ENCODE peak calls at places on chromosomes 6 and 20, in six cellular contexts. One of them, this sample, is unnamed.

GRCh38 chr6:30061766-30062458 is 847 bp downstream of the POLR1H start:
- DNase-seq in mesothelial cell of epicardium: no peak
- DNase-seq in CD8-positive, alpha-beta T cell: no peak
- DNase-seq in brain microvascular endothelial cell: no peak
- DNase-seq in AG04450: no peak
- DNase-seq in activated B cell treated with CpG ODN at 0.5 μM for 24 hours: no peak
- DNase-seq in this sample: no peak

GRCh38 chr6:73732845-73733675 is 37.1 kb downstream of the CD109 start:
- DNase-seq in CD8-positive, alpha-beta T cell: peak; percentile 72
- DNase-seq in mesothelial cell of epicardium: peak; percentile 74
- DNase-seq in brain microvascular endothelial cell: peak; percentile 69
- DNase-seq in activated B cell treated with CpG ODN at 0.5 μM for 24 hours: peak; percentile 27
- DNase-seq in AG04450: peak; percentile 53
- DNase-seq in this sample: no peak

GRCh38 chr20:22312744-22313346 is 271.5 kb downstream of the FOXA2 start:
- DNase-seq in brain microvascular endothelial cell: peak; percentile 22
- DNase-seq in CD8-positive, alpha-beta T cell: no peak
- DNase-seq in activated B cell treated with CpG ODN at 0.5 μM for 24 hours: no peak
- DNase-seq in AG04450: peak; percentile 4
- DNase-seq in mesothelial cell of epicardium: peak; percentile 53
- DNase-seq in this sample: no peak

GRCh38 chr6:137490506-137490905 is 3.7 kb downstream of the OLIG3 start:
- DNase-seq in AG04450: no peak
- DNase-seq in CD8-positive, alpha-beta T cell: no peak
- DNase-seq in activated B cell treated with CpG ODN at 0.5 μM for 24 hours: no peak
- DNase-seq in brain microvascular endothelial cell: no peak
- DNase-seq in mesothelial cell of epicardium: no peak
- DNase-seq in this sample: no peak

GRCh38 chr6:2940010-2940850 is 31.1 kb downstream of the SERPINB6 start:
- DNase-seq in CD8-positive, alpha-beta T cell: peak; percentile 74
- DNase-seq in brain microvascular endothelial cell: no peak
- DNase-seq in activated B cell treated with CpG ODN at 0.5 μM for 24 hours: peak; percentile 39
- DNase-seq in mesothelial cell of epicardium: peak; percentile 9
- DNase-seq in AG04450: no peak
- DNase-seq in this sample: no peak

GRCh38 chr20:60341062-60341461 is 382.8 kb downstream of the CDH26 start:
- DNase-seq in AG04450: no peak
- DNase-seq in CD8-positive, alpha-beta T cell: no peak
- DNase-seq in activated B cell treated with CpG ODN at 0.5 μM for 24 hours: no peak
- DNase-seq in brain microvascular endothelial cell: no peak
- DNase-seq in mesothelial cell of epicardium: no peak
- DNase-seq in this sample: no peak

GRCh38 chr6:44800171-44800671 is 412.7 kb downstream of the CDC5L start:
- DNase-seq in mesothelial cell of epicardium: no peak
- DNase-seq in CD8-positive, alpha-beta T cell: no peak
- DNase-seq in activated B cell treated with CpG ODN at 0.5 μM for 24 hours: no peak
- DNase-seq in AG04450: no peak
- DNase-seq in brain microvascular endothelial cell: peak; percentile 69
- DNase-seq in this sample: no peak

GRCh38 chr20:8447262-8448120 is 315.4 kb downstream of the PLCB1 start:
- DNase-seq in CD8-positive, alpha-beta T cell: no peak
- DNase-seq in mesothelial cell of epicardium: no peak
- DNase-seq in activated B cell treated with CpG ODN at 0.5 μM for 24 hours: no peak
- DNase-seq in brain microvascular endothelial cell: no peak
- DNase-seq in AG04450: no peak
- DNase-seq in this sample: no peak

GRCh38 chr6:50305660-50306059 is 255.9 kb upstream of the DEFB112 start:
- DNase-seq in mesothelial cell of epicardium: no peak
- DNase-seq in CD8-positive, alpha-beta T cell: no peak
- DNase-seq in AG04450: no peak
- DNase-seq in brain microvascular endothelial cell: peak; percentile 1
- DNase-seq in activated B cell treated with CpG ODN at 0.5 μM for 24 hours: no peak
- DNase-seq in this sample: no peak

GRCh38 chr6:39999006-39999867 is 65.0 kb upstream of the MOCS1 start:
- DNase-seq in brain microvascular endothelial cell: no peak
- DNase-seq in CD8-positive, alpha-beta T cell: no peak
- DNase-seq in AG04450: no peak
- DNase-seq in mesothelial cell of epicardium: no peak
- DNase-seq in activated B cell treated with CpG ODN at 0.5 μM for 24 hours: no peak
- DNase-seq in this sample: no peak

GRCh38 chr6:296151-297122 is 4.2 kb downstream of the DUSP22 start:
- DNase-seq in mesothelial cell of epicardium: peak; percentile 36
- DNase-seq in activated B cell treated with CpG ODN at 0.5 μM for 24 hours: no peak
- DNase-seq in AG04450: no peak
- DNase-seq in brain microvascular endothelial cell: no peak
- DNase-seq in CD8-positive, alpha-beta T cell: peak; percentile 66
- DNase-seq in this sample: no peak

GRCh38 chr20:53581444-53582311 is 12.0 kb downstream of the ZNF217 start:
- DNase-seq in CD8-positive, alpha-beta T cell: peak; percentile 59
- DNase-seq in mesothelial cell of epicardium: peak; percentile 33
- DNase-seq in brain microvascular endothelial cell: no peak
- DNase-seq in activated B cell treated with CpG ODN at 0.5 μM for 24 hours: no peak
- DNase-seq in AG04450: no peak
- DNase-seq in this sample: no peak

GRCh38 chr20:52190437-52191131 is 995 bp downstream of the ZFP64 start:
- DNase-seq in mesothelial cell of epicardium: peak; percentile 40
- DNase-seq in CD8-positive, alpha-beta T cell: peak; percentile 51
- DNase-seq in brain microvascular endothelial cell: peak; percentile 12
- DNase-seq in AG04450: no peak
- DNase-seq in activated B cell treated with CpG ODN at 0.5 μM for 24 hours: peak; percentile 26
- DNase-seq in this sample: no peak

GRCh38 chr6:47438481-47439347 is 38.9 kb upstream of the CD2AP start:
- DNase-seq in brain microvascular endothelial cell: no peak
- DNase-seq in CD8-positive, alpha-beta T cell: no peak
- DNase-seq in activated B cell treated with CpG ODN at 0.5 μM for 24 hours: no peak
- DNase-seq in AG04450: no peak
- DNase-seq in mesothelial cell of epicardium: no peak
- DNase-seq in this sample: no peak

GRCh38 chr6:132161283-132161682 is 210.1 kb upstream of the CCN2 start:
- DNase-seq in activated B cell treated with CpG ODN at 0.5 μM for 24 hours: no peak
- DNase-seq in CD8-positive, alpha-beta T cell: no peak
- DNase-seq in mesothelial cell of epicardium: no peak
- DNase-seq in AG04450: peak; percentile 33
- DNase-seq in brain microvascular endothelial cell: peak; percentile 75
- DNase-seq in this sample: no peak

GRCh38 chr6:84774174-84775158 is 10.1 kb upstream of the TBX18 start:
- DNase-seq in CD8-positive, alpha-beta T cell: no peak
- DNase-seq in AG04450: no peak
- DNase-seq in brain microvascular endothelial cell: peak; percentile 62
- DNase-seq in activated B cell treated with CpG ODN at 0.5 μM for 24 hours: no peak
- DNase-seq in mesothelial cell of epicardium: peak; percentile 72
- DNase-seq in this sample: no peak

GRCh38 chr20:7025635-7026034 is 258.1 kb downstream of the BMP2 start:
- DNase-seq in brain microvascular endothelial cell: no peak
- DNase-seq in AG04450: no peak
- DNase-seq in activated B cell treated with CpG ODN at 0.5 μM for 24 hours: no peak
- DNase-seq in mesothelial cell of epicardium: no peak
- DNase-seq in CD8-positive, alpha-beta T cell: no peak
- DNase-seq in this sample: no peak

GRCh38 chr6:45607818-45608217 is 230.1 kb upstream of the SUPT3H start:
- DNase-seq in activated B cell treated with CpG ODN at 0.5 μM for 24 hours: no peak
- DNase-seq in mesothelial cell of epicardium: no peak
- DNase-seq in brain microvascular endothelial cell: no peak
- DNase-seq in CD8-positive, alpha-beta T cell: no peak
- DNase-seq in AG04450: no peak
- DNase-seq in this sample: no peak

GRCh38 chr6:155126727-155127439 is 131.8 kb downstream of the TIAM2 start:
- DNase-seq in brain microvascular endothelial cell: peak; percentile 93
- DNase-seq in CD8-positive, alpha-beta T cell: no peak
- DNase-seq in mesothelial cell of epicardium: no peak
- DNase-seq in activated B cell treated with CpG ODN at 0.5 μM for 24 hours: no peak
- DNase-seq in AG04450: no peak
- DNase-seq in this sample: no peak

GRCh38 chr6:157669747-157670216 is 153.3 kb upstream of the SNX9 start:
- DNase-seq in brain microvascular endothelial cell: peak; percentile 61
- DNase-seq in AG04450: peak; percentile 37
- DNase-seq in mesothelial cell of epicardium: peak; percentile 66
- DNase-seq in activated B cell treated with CpG ODN at 0.5 μM for 24 hours: no peak
- DNase-seq in CD8-positive, alpha-beta T cell: no peak
- DNase-seq in this sample: no peak

GRCh38 chr20:62181808-62182207 is 1.0 kb upstream of the MTG2 start:
- DNase-seq in activated B cell treated with CpG ODN at 0.5 μM for 24 hours: no peak
- DNase-seq in CD8-positive, alpha-beta T cell: no peak
- DNase-seq in mesothelial cell of epicardium: no peak
- DNase-seq in brain microvascular endothelial cell: no peak
- DNase-seq in AG04450: no peak
- DNase-seq in this sample: no peak

GRCh38 chr20:62183426-62184142 is 756 bp downstream of the MTG2 start:
- DNase-seq in AG04450: no peak
- DNase-seq in mesothelial cell of epicardium: no peak
- DNase-seq in brain microvascular endothelial cell: no peak
- DNase-seq in CD8-positive, alpha-beta T cell: no peak
- DNase-seq in activated B cell treated with CpG ODN at 0.5 μM for 24 hours: no peak
- DNase-seq in this sample: no peak

GRCh38 chr20:62186096-62186426 is 3.2 kb downstream of the MTG2 start:
- DNase-seq in mesothelial cell of epicardium: no peak
- DNase-seq in AG04450: no peak
- DNase-seq in activated B cell treated with CpG ODN at 0.5 μM for 24 hours: no peak
- DNase-seq in brain microvascular endothelial cell: no peak
- DNase-seq in CD8-positive, alpha-beta T cell: no peak
- DNase-seq in this sample: no peak

GRCh38 chr20:62179162-62179504 is 3.7 kb upstream of the MTG2 start:
- DNase-seq in brain microvascular endothelial cell: no peak
- DNase-seq in activated B cell treated with CpG ODN at 0.5 μM for 24 hours: no peak
- DNase-seq in mesothelial cell of epicardium: no peak
- DNase-seq in AG04450: no peak
- DNase-seq in CD8-positive, alpha-beta T cell: no peak
- DNase-seq in this sample: no peak

DNA sequence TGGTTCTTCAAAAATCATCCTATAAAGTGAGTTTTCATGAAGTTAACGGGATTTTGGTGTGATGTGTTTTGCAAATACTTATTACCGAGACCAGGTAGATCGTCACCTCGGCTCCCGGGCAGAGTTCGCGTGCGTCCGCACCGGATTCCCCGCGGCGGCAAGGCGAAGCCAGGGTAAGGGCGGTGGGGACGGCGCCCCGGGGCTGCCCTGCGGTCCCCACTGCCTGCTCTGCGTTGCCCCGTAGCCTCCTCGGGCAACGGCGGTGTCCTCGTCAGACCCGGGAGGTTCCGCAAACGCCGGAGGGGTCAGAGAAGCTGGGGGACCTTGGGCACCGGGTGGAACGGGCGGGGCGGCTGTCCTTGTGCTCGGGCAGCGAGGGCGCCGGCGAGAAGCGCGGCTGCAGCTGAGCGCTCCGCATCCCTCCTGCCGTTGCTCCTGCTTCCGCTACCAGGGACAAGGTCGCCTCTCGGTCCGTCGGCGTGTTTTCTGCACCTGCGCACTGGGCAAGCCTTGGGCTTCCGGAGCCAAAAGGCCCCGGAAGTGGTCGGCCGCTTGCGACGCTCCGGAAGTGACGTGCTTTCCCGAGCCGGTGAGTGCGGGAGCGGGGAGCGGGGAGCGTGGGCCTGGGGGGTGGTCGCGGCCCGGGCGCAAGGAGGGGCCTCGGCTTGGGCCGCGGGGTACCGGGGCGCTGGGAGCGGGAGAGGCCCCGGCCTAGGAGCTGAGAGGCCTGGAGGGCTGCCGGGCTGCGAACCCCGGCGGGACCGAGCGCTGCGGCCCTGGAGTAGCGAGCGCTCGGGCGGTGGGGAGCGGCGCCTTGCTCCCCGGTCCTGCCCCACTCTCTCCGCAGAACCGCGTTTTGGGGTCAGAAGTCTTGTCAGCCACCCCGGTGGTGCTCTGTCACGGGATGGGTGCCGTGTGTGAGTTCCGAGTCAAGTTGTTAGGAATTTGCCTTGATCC is at the start of gene MTG2:
- DNase-seq in activated B cell treated with CpG ODN at 0.5 μM for 24 hours: peak; percentile 87
- DNase-seq in brain microvascular endothelial cell: peak; percentile 90
- DNase-seq in mesothelial cell of epicardium: peak; percentile 91
- DNase-seq in AG04450: peak; percentile 82
- DNase-seq in CD8-positive, alpha-beta T cell: peak; percentile 95
- DNase-seq in this sample: peak; percentile 98
- TF ChIP-seq CTCF in activated B cell treated with CpG ODN at 0.5 μM for 24 hours: no peak
- TF ChIP-seq CTCF in brain microvascular endothelial cell: no peak
- TF ChIP-seq CTCF in mesothelial cell of epicardium: no peak
- TF ChIP-seq CTCF in AG04450: no peak
- TF ChIP-seq CTCF in CD8-positive, alpha-beta T cell: no peak
- TF ChIP-seq CTCF in this sample: no peak

DNA sequence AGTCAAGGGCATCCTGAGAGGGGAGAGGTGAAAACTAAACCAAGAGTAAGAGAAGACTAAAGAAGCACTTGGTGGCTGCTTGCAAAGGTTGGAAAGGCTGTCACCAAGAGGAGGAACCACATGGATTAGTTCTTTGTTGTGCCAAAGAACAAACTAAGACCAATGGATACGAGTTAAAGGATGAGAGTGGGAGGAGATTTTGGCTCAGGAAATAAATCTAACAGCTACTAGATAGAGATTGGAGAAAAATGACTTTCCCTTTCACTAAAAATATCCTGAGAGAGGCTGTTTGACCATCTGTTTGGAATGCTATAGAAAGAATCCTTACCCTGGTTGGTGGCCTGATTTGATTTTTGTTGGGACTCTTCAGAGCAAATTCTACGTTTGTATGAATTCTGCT is 54.9 kb upstream of the RBM24 start:
- DNase-seq in CD8-positive, alpha-beta T cell: no peak
- DNase-seq in mesothelial cell of epicardium: no peak
- DNase-seq in AG04450: no peak
- DNase-seq in activated B cell treated with CpG ODN at 0.5 μM for 24 hours: no peak
- DNase-seq in brain microvascular endothelial cell: no peak
- DNase-seq in this sample: no peak
- TF ChIP-seq CTCF in CD8-positive, alpha-beta T cell: no peak
- TF ChIP-seq CTCF in mesothelial cell of epicardium: no peak
- TF ChIP-seq CTCF in AG04450: no peak
- TF ChIP-seq CTCF in activated B cell treated with CpG ODN at 0.5 μM for 24 hours: no peak
- TF ChIP-seq CTCF in brain microvascular endothelial cell: no peak
- TF ChIP-seq CTCF in this sample: no peak

GRCh38 chr20:19789009-19789408 is 31.0 kb downstream of the RIN2 start:
- DNase-seq in AG04450: no peak
- DNase-seq in CD8-positive, alpha-beta T cell: no peak
- DNase-seq in brain microvascular endothelial cell: no peak
- DNase-seq in mesothelial cell of epicardium: no peak
- DNase-seq in activated B cell treated with CpG ODN at 0.5 μM for 24 hours: no peak
- DNase-seq in this sample: no peak

GRCh38 chr20:19787366-19787765 is 29.3 kb downstream of the RIN2 start:
- DNase-seq in activated B cell treated with CpG ODN at 0.5 μM for 24 hours: no peak
- DNase-seq in CD8-positive, alpha-beta T cell: no peak
- DNase-seq in AG04450: no peak
- DNase-seq in mesothelial cell of epicardium: no peak
- DNase-seq in brain microvascular endothelial cell: no peak
- DNase-seq in this sample: no peak

GRCh38 chr20:19786311-19786710 is 28.3 kb downstream of the RIN2 start:
- DNase-seq in brain microvascular endothelial cell: peak; percentile 83
- DNase-seq in activated B cell treated with CpG ODN at 0.5 μM for 24 hours: no peak
- DNase-seq in CD8-positive, alpha-beta T cell: no peak
- DNase-seq in mesothelial cell of epicardium: no peak
- DNase-seq in AG04450: peak; percentile 88
- DNase-seq in this sample: no peak

GRCh38 chr20:19791887-19792286 is 33.8 kb downstream of the RIN2 start:
- DNase-seq in activated B cell treated with CpG ODN at 0.5 μM for 24 hours: no peak
- DNase-seq in CD8-positive, alpha-beta T cell: no peak
- DNase-seq in brain microvascular endothelial cell: no peak
- DNase-seq in AG04450: no peak
- DNase-seq in mesothelial cell of epicardium: no peak
- DNase-seq in this sample: no peak

GRCh38 chr20:19789446-19789845 is 31.4 kb downstream of the RIN2 start:
- DNase-seq in mesothelial cell of epicardium: no peak
- DNase-seq in CD8-positive, alpha-beta T cell: no peak
- DNase-seq in AG04450: no peak
- DNase-seq in brain microvascular endothelial cell: no peak
- DNase-seq in activated B cell treated with CpG ODN at 0.5 μM for 24 hours: no peak
- DNase-seq in this sample: no peak
- TF ChIP-seq CTCF in mesothelial cell of epicardium: no peak
- TF ChIP-seq CTCF in CD8-positive, alpha-beta T cell: no peak
- TF ChIP-seq CTCF in AG04450: no peak
- TF ChIP-seq CTCF in brain microvascular endothelial cell: peak; percentile 11
- TF ChIP-seq CTCF in activated B cell treated with CpG ODN at 0.5 μM for 24 hours: no peak
- TF ChIP-seq CTCF in this sample: no peak

GRCh38 chr6:5132741-5133140 is 47.6 kb downstream of the PPP1R3G start:
- DNase-seq in AG04450: peak; percentile 91
- DNase-seq in activated B cell treated with CpG ODN at 0.5 μM for 24 hours: peak; percentile 37
- DNase-seq in CD8-positive, alpha-beta T cell: peak; percentile 37
- DNase-seq in brain microvascular endothelial cell: peak; percentile 95
- DNase-seq in mesothelial cell of epicardium: no peak
- DNase-seq in this sample: no peak
- TF ChIP-seq CTCF in AG04450: no peak
- TF ChIP-seq CTCF in activated B cell treated with CpG ODN at 0.5 μM for 24 hours: no peak
- TF ChIP-seq CTCF in CD8-positive, alpha-beta T cell: no peak
- TF ChIP-seq CTCF in brain microvascular endothelial cell: no peak
- TF ChIP-seq CTCF in mesothelial cell of epicardium: no peak
- TF ChIP-seq CTCF in this sample: no peak